ENCODE peak calls at places on chromosomes 13 and 19, in four cellular contexts. L is HepG2, M is H1, K is GM12878. Y is an unnamed sample.

GRCh38 chr19:38617764-38618589 is at the start of gene MAP4K1:
- DNase-seq in K (peak; percentile 88), M (no peak), L (no peak), Y (no peak)

GRCh38 chr19:6903446-6903845 is 16.1 kb downstream of the ADGRE1 start:
- DNase-seq in M (no peak), K (no peak), L (no peak), Y (no peak)

GRCh38 chr13:25453966-25454365 is 82.2 kb downstream of the ATP8A2 start:
- DNase-seq in M (no peak), K (no peak), L (no peak), Y (no peak)

GRCh38 chr13:88257706-88258105 is 586.5 kb downstream of the SLITRK5 start:
- DNase-seq in M (no peak), K (no peak), L (no peak), Y (no peak)

GRCh38 chr19:47095707-47096704 is 17.6 kb downstream of the ZC3H4 start:
- DNase-seq in L (peak; percentile 97), M (no peak), K (no peak), Y (no peak)

GRCh38 chr19:19062454-19063182 is 1.2 kb upstream of the SLC25A42 start:
- DNase-seq in L (peak; percentile 30), K (no peak), M (no peak), Y (no peak)

GRCh38 chr19:1453525-1454371 is 3.8 kb downstream of the APC2 start:
- DNase-seq in M (no peak), K (no peak), L (no peak), Y (no peak)

GRCh38 chr13:40247845-40248244 is 418.6 kb downstream of the FOXO1 start:
- DNase-seq in M (no peak), L (no peak), K (no peak), Y (no peak)

GRCh38 chr13:103539265-103539664 is 473.0 kb upstream of the SLC10A2 start:
- DNase-seq in K (no peak), L (no peak), M (no peak), Y (no peak)

GRCh38 chr19:38394488-38394887 is 6.0 kb downstream of the SPRED3 start:
- DNase-seq in K (no peak), L (peak; percentile 56), M (peak; percentile 95), Y (no peak)

GRCh38 chr13:39133781-39134180 is 95.5 kb downstream of the NHLRC3 start:
- DNase-seq in K (no peak), M (no peak), L (no peak), Y (no peak)

GRCh38 chr19:19386373-19386869 is 19.1 kb upstream of the GATAD2A start:
- DNase-seq in L (no peak), M (peak; percentile 55), K (no peak), Y (no peak)

GRCh38 chr13:107765724-107766436 is 449.5 kb downstream of the LIG4 start:
- DNase-seq in M (no peak), L (no peak), K (no peak), Y (no peak)
- H3K9ac ChIP-seq in M (no peak overlapping the region), L (no peak overlapping the region), K (no peak overlapping the region), Y (no peak overlapping the region)

DNA sequence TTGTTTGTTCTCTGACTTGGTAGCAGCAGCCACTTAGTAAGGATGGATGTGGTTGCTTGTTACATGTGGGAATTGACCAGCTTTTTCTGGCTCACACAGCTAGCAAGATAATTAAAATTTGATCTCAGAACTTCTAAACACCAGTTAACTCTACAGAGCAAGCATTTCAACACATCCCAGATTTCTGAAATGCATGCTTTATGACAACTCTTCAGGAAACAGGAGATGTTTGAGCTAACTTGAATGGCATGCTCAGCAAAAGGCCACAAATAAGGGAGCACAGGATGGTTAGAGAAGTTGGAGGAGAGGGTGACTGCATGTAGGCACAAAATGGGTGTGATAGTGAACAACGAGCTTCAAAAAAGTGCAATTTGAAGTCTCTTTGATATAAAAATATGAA is 167.1 kb upstream of the SPRY2 start:
- DNase-seq in K (no peak), L (no peak), M (no peak), Y (no peak)
- TF ChIP-seq SUZ12 in K (no peak), L (no peak), M (no peak), Y (no peak)

GRCh38 chr13:35704331-35704730 is 227.8 kb upstream of the MAB21L1 start:
- DNase-seq in K (no peak), M (no peak), L (no peak), Y (no peak)
- H3K9ac ChIP-seq in K (no peak overlapping the region), M (no peak overlapping the region), L (no peak overlapping the region), Y (no peak overlapping the region)

GRCh38 chr13:36163809-36164308 is 32.7 kb upstream of the DCLK1 start:
- DNase-seq in M (no peak), L (no peak), K (no peak), Y (no peak)
- TF ChIP-seq SUZ12 in M (no peak), L (no peak), K (no peak), Y (no peak)

GRCh38 chr13:95643009-95643408 is 1.5 kb downstream of the DZIP1 start:
- DNase-seq in K (no peak), M (no peak), L (no peak), Y (no peak)

GRCh38 chr13:95643471-95643813 is 1.1 kb downstream of the DZIP1 start:
- DNase-seq in K (no peak), L (peak; percentile 6), M (no peak), Y (no peak)

GRCh38 chr13:95641961-95642621 is 2.4 kb downstream of the DZIP1 start:
- DNase-seq in K (no peak), M (peak; percentile 81), L (peak; percentile 44), Y (no peak)

GRCh38 chr13:95644611-95645052 is at the start of gene DZIP1:
- DNase-seq in L (peak; percentile 75), M (no peak), K (no peak), Y (peak; percentile 92)

GRCh38 chr13:95643814-95644598 is 500 bp downstream of the DZIP1 start:
- DNase-seq in K (no peak), M (peak; percentile 88), L (peak; percentile 2), Y (peak; percentile 23)
- H3K9ac ChIP-seq in K (peak overlapping the region; percentile 10), M (peak overlapping the region; percentile 71), L (peak overlapping the region; percentile 53), Y (peak overlapping the region; percentile 87)

DNA sequence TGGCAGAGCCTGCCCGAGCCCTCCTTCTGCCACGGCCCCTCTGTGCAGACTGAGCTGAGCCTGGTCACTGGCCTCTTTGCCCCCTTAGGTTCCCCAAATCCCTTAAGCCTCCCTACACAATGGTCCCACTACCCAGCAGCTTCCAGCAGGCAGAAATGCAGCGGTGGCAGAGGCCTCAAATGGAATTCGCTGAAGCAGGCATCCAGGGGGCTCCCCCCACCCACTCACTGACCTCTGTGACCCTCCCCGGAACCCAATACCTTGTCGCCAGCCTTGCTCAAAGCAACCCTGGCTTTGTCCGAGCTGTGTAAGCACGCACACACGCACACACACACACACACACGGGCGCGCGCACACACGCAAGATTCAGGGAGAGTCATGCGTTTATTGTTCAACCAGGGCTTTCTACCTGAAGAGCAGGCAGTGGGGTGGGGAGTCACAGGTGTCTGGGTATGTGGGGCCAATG is at the start of gene LIM2:
- DNase-seq in L (peak; percentile 59), M (no peak), K (no peak), Y (no peak)
- TF ChIP-seq SUZ12 in L (no peak), M (no peak), K (no peak), Y (no peak)

GRCh38 chr19:52094526-52094925 is 1.0 kb downstream of the ZNF841 start:
- DNase-seq in L (no peak), M (no peak), K (no peak), Y (no peak)
- H3K9ac ChIP-seq in L (peak overlapping the region; percentile 97), M (peak overlapping the region; percentile 96), K (no peak overlapping the region), Y (peak overlapping the region; percentile 92)